ENCODE peak calls at places on chromosomes 4 and X, in four cellular contexts. One of them, this sample, is unnamed.

GRCh38 chr4:181701219-181701618 is 542.0 kb upstream of the TENM3 start:
- DNase-seq in transverse colon: no peak
- DNase-seq in cardiac muscle cell: no peak
- DNase-seq in mammary epithelial cell: no peak
- DNase-seq in this sample: no peak

GRCh38 chr4:17310269-17310652 is 201.6 kb downstream of the QDPR start:
- DNase-seq in cardiac muscle cell: no peak
- DNase-seq in transverse colon: no peak
- DNase-seq in mammary epithelial cell: no peak
- DNase-seq in this sample: no peak

GRCh38 chr4:77001907-77002306 is 52.4 kb downstream of the SEPTIN11 start:
- DNase-seq in transverse colon: no peak
- DNase-seq in mammary epithelial cell: peak; percentile 56
- DNase-seq in cardiac muscle cell: peak; percentile 30
- DNase-seq in this sample: no peak

GRCh38 chrX:148649145-148649645 is 148.8 kb downstream of the AFF2 start:
- DNase-seq in cardiac muscle cell: no peak
- DNase-seq in mammary epithelial cell: peak; percentile 11
- DNase-seq in transverse colon: no peak
- DNase-seq in this sample: no peak

GRCh38 chrX:9374537-9374936 is 90.3 kb upstream of the TBL1X start:
- DNase-seq in transverse colon: peak; percentile 74
- DNase-seq in cardiac muscle cell: no peak
- DNase-seq in mammary epithelial cell: no peak
- DNase-seq in this sample: no peak

GRCh38 chrX:12686324-12686723 is 104.9 kb upstream of the PRPS2 start:
- DNase-seq in transverse colon: no peak
- DNase-seq in cardiac muscle cell: no peak
- DNase-seq in mammary epithelial cell: no peak
- DNase-seq in this sample: no peak

GRCh38 chr4:121764702-121765367 is at the start of gene SMIM43:
- DNase-seq in mammary epithelial cell: peak; percentile 18
- DNase-seq in cardiac muscle cell: peak; percentile 49
- DNase-seq in transverse colon: no peak
- DNase-seq in this sample: no peak

GRCh38 chr4:64405761-64406160 is 3.5 kb downstream of the TECRL start:
- DNase-seq in cardiac muscle cell: peak; percentile 46
- DNase-seq in mammary epithelial cell: no peak
- DNase-seq in transverse colon: no peak
- DNase-seq in this sample: no peak

GRCh38 chr4:69742596-69742995 is 17.8 kb downstream of the SULT1B1 start:
- DNase-seq in cardiac muscle cell: no peak
- DNase-seq in transverse colon: no peak
- DNase-seq in mammary epithelial cell: no peak
- DNase-seq in this sample: no peak

GRCh38 chrX:99415470-99415869 is 994.6 kb downstream of the PCDH19 start:
- DNase-seq in cardiac muscle cell: no peak
- DNase-seq in transverse colon: no peak
- DNase-seq in mammary epithelial cell: no peak
- DNase-seq in this sample: no peak

GRCh38 chrX:42220083-42220482 is 296.7 kb upstream of the CASK start:
- DNase-seq in transverse colon: no peak
- DNase-seq in mammary epithelial cell: no peak
- DNase-seq in cardiac muscle cell: no peak
- DNase-seq in this sample: no peak

GRCh38 chr4:158004101-158004500 is 168.7 kb downstream of the GASK1B start:
- DNase-seq in cardiac muscle cell: no peak
- DNase-seq in transverse colon: no peak
- DNase-seq in mammary epithelial cell: no peak
- DNase-seq in this sample: no peak

GRCh38 chrX:101410461-101410860 is 2.4 kb downstream of the HNRNPH2 start:
- DNase-seq in transverse colon: no peak
- DNase-seq in mammary epithelial cell: peak; percentile 37
- DNase-seq in cardiac muscle cell: no peak
- DNase-seq in this sample: no peak

GRCh38 chr4:128228778-128229457 is 58.7 kb downstream of the PGRMC2 start:
- DNase-seq in cardiac muscle cell: no peak
- DNase-seq in mammary epithelial cell: no peak
- DNase-seq in transverse colon: no peak
- DNase-seq in this sample: no peak

GRCh38 chrX:8823698-8824097 is 22.5 kb upstream of the FAM9A start:
- DNase-seq in cardiac muscle cell: no peak
- DNase-seq in mammary epithelial cell: no peak
- DNase-seq in transverse colon: no peak
- DNase-seq in this sample: no peak

GRCh38 chr4:172985552-172985951 is 183.1 kb upstream of the GALNT7 start:
- DNase-seq in cardiac muscle cell: no peak
- DNase-seq in mammary epithelial cell: peak; percentile 70
- DNase-seq in transverse colon: no peak
- DNase-seq in this sample: no peak

GRCh38 chrX:132426695-132427281 is 62.0 kb downstream of the MBNL3 start:
- DNase-seq in mammary epithelial cell: peak; percentile 57
- DNase-seq in transverse colon: no peak
- DNase-seq in cardiac muscle cell: no peak
- DNase-seq in this sample: peak; percentile 5

GRCh38 chr4:8428288-8429097 is 12.0 kb downstream of the ACOX3 start:
- DNase-seq in cardiac muscle cell: peak; percentile 92
- DNase-seq in transverse colon: peak; percentile 92
- DNase-seq in mammary epithelial cell: peak; percentile 85
- DNase-seq in this sample: peak; percentile 29

GRCh38 chr4:8431553-8431952 is 9.0 kb downstream of the ACOX3 start:
- DNase-seq in transverse colon: no peak
- DNase-seq in mammary epithelial cell: no peak
- DNase-seq in cardiac muscle cell: no peak
- DNase-seq in this sample: no peak

GRCh38 chr4:8422786-8423185 is 17.7 kb downstream of the ACOX3 start:
- DNase-seq in cardiac muscle cell: no peak
- DNase-seq in mammary epithelial cell: no peak
- DNase-seq in transverse colon: no peak
- DNase-seq in this sample: no peak

GRCh38 chr4:8427761-8428287 is 12.7 kb downstream of the ACOX3 start:
- DNase-seq in transverse colon: peak; percentile 17
- DNase-seq in cardiac muscle cell: peak; percentile 59
- DNase-seq in mammary epithelial cell: peak; percentile 53
- DNase-seq in this sample: no peak

DNA sequence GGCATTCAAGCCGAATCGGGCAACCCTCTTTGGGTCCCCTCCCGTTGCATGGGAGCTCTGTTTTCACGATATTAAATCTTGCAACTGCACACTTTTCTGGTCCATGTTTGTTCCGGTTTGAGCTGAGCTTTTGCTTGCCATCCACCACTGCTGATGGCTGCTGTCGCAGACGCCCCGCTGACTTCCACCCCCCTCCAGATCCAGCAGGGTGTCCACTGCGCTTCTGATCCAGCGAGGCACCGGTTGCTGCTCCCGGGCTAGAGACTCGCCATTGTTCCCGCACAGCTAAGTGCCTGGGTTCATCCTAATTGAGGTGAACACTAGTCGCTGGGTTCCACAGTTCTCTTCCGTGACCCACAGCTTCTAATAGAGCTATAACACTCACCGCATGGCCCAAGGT is 13.3 kb downstream of the ACOX3 start:
- DNase-seq in transverse colon: no peak
- DNase-seq in cardiac muscle cell: no peak
- DNase-seq in mammary epithelial cell: no peak
- DNase-seq in this sample: no peak
- H3K27ac ChIP-seq in transverse colon: peak overlapping the region; percentile 91
- H3K27ac ChIP-seq in cardiac muscle cell: peak overlapping the region; percentile 90
- H3K27ac ChIP-seq in mammary epithelial cell: no peak overlapping the region
- H3K27ac ChIP-seq in this sample: no peak overlapping the region

DNA sequence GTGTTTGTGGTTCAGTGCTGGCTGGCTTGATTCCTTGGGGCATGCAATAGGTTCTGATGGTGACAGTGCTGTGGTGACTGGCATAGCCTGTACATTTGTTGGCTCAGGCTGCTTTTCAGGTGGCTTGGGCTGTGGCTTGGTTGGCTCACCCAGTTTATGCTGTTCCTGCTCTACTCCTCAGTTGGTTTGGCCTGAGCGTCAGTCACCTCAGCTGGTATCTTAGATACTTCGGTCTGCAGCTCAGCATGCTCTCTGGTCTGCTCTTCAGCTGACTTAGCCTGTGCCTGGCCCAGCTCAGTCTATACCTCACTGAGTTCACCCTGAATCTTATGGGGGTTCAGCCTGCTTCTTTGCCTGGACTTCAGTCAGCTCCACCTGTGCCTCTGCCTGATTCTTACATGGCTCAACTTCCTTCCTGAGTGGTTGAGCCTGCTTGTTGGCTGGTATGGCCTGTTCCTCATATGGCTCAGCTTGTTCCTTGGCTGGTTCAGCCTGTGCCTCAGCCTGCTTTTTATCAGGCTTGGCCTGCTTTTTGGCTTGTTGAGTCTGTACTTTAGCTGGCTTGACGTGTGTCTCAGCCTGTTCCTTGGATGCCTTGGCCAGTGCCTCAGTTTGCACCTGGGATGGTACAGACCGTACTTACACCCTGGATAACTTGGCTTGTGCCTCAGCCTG is 170.6 kb downstream of the MSN start:
- DNase-seq in cardiac muscle cell: no peak
- DNase-seq in mammary epithelial cell: no peak
- DNase-seq in transverse colon: no peak
- DNase-seq in this sample: no peak
- H3K27ac ChIP-seq in cardiac muscle cell: no peak overlapping the region
- H3K27ac ChIP-seq in mammary epithelial cell: no peak overlapping the region
- H3K27ac ChIP-seq in transverse colon: no peak overlapping the region
- H3K27ac ChIP-seq in this sample: peak overlapping the region; percentile 9

DNA sequence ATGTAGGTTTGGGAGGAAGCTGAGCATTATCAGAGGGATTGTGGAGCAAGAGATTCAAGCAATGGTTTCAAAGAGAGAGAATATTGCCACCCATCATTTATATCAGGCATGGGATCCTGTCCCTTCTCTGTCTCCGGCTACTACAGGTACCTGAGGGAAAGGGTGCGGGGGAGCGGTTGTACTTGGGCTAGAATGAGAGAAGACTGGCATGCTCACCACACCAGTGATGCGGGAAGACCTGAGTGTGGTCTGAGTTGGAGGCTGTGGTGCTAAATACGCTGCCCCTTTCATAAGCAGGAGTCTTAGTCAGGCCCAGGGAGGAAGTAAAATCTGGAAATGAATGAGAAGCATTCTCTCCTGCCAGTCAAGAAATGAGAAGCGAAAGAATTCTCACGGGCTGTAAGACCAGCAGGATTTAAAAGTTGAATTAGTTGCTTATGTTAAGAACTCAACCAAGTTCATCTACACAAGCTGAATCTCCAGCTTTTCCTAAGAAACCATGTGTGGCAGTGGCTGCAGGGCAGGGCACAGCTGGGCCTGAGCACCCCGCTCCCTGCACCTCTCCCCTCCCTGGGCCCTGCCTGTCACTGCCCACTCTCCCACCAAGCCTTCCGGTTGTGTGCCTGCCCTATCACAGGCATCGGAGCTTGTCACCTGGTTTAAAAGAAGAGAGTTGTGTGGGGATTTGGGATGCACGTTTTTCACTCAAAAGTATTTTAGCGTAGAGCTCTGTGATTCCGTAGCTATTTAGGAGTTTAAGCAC is 24.8 kb upstream of the MSANTD1 start:
- DNase-seq in mammary epithelial cell: no peak
- DNase-seq in cardiac muscle cell: no peak
- DNase-seq in transverse colon: no peak
- DNase-seq in this sample: no peak
- H3K27ac ChIP-seq in mammary epithelial cell: no peak overlapping the region
- H3K27ac ChIP-seq in cardiac muscle cell: peak overlapping the region; percentile 49
- H3K27ac ChIP-seq in transverse colon: no peak overlapping the region
- H3K27ac ChIP-seq in this sample: no peak overlapping the region

GRCh38 chr4:34633216-34633615 is 1611.1 kb downstream of the ARAP2 start:
- DNase-seq in mammary epithelial cell: no peak
- DNase-seq in cardiac muscle cell: no peak
- DNase-seq in transverse colon: no peak
- DNase-seq in this sample: no peak

DNA sequence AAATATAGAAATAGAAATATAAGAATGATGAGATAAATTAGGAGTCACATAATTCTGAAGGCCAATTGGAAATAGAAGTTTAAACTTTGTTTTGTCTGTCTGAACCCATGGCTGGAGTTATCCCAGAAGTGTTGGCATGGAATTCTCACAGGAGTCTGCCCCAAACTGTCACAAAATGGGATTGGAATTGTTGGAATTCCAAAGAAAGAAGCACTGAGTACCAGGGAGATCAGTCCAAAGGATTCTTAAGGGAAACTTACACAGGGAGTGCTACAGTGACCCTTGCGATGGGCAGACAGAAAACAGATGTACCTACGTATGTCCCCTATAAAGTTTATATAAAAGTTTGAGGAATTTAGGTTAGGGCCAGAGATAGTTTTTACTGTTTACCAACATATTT is 1607.7 kb downstream of the ARAP2 start:
- DNase-seq in mammary epithelial cell: no peak
- DNase-seq in transverse colon: no peak
- DNase-seq in cardiac muscle cell: no peak
- DNase-seq in this sample: no peak
- H3K27ac ChIP-seq in mammary epithelial cell: no peak overlapping the region
- H3K27ac ChIP-seq in transverse colon: no peak overlapping the region
- H3K27ac ChIP-seq in cardiac muscle cell: no peak overlapping the region
- H3K27ac ChIP-seq in this sample: no peak overlapping the region

DNA sequence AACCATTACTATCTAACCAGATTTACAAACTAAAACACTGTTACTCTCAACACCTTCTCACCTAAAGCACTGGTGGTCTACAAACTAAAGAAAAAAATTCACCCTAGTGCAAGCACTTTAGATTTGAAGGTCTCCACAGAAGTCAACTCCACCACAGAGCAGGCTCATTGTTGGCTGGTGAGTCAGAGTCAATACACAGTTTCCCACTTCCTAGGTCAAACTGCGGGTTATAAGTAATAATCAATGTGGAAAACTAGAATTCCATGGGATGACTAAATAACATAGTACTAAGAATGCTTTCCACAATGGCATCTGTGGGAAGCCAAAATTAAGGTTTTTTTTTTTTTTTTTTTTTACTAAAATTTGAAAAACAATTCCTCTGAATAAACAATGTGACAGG is 191.8 kb downstream of the PDGFC start:
- DNase-seq in mammary epithelial cell: peak; percentile 76
- DNase-seq in cardiac muscle cell: no peak
- DNase-seq in transverse colon: no peak
- DNase-seq in this sample: no peak
- H3K27ac ChIP-seq in mammary epithelial cell: peak overlapping the region; percentile 98
- H3K27ac ChIP-seq in cardiac muscle cell: no peak overlapping the region
- H3K27ac ChIP-seq in transverse colon: peak overlapping the region; percentile 52
- H3K27ac ChIP-seq in this sample: peak overlapping the region; percentile 96

GRCh38 chr4:169219440-169219839 is 51.3 kb downstream of the SH3RF1 start:
- DNase-seq in mammary epithelial cell: no peak
- DNase-seq in transverse colon: no peak
- DNase-seq in cardiac muscle cell: no peak
- DNase-seq in this sample: no peak
- H3K27ac ChIP-seq in mammary epithelial cell: no peak overlapping the region
- H3K27ac ChIP-seq in transverse colon: no peak overlapping the region
- H3K27ac ChIP-seq in cardiac muscle cell: no peak overlapping the region
- H3K27ac ChIP-seq in this sample: no peak overlapping the region

GRCh38 chrX:112631892-112632291 is 47.8 kb downstream of the LHFPL1 start:
- DNase-seq in cardiac muscle cell: no peak
- DNase-seq in mammary epithelial cell: no peak
- DNase-seq in transverse colon: no peak
- DNase-seq in this sample: no peak

GRCh38 chrX:112638691-112639090 is 41.0 kb downstream of the LHFPL1 start:
- DNase-seq in mammary epithelial cell: no peak
- DNase-seq in transverse colon: no peak
- DNase-seq in cardiac muscle cell: no peak
- DNase-seq in this sample: no peak

GRCh38 chrX:112641449-112641848 is 38.3 kb downstream of the LHFPL1 start:
- DNase-seq in cardiac muscle cell: no peak
- DNase-seq in transverse colon: no peak
- DNase-seq in mammary epithelial cell: no peak
- DNase-seq in this sample: no peak

GRCh38 chrX:112636951-112637541 is 42.7 kb downstream of the LHFPL1 start:
- DNase-seq in mammary epithelial cell: no peak
- DNase-seq in cardiac muscle cell: no peak
- DNase-seq in transverse colon: no peak
- DNase-seq in this sample: no peak

GRCh38 chrX:112636288-112636687 is 43.5 kb downstream of the LHFPL1 start:
- DNase-seq in cardiac muscle cell: no peak
- DNase-seq in mammary epithelial cell: no peak
- DNase-seq in transverse colon: no peak
- DNase-seq in this sample: no peak
- H3K27ac ChIP-seq in cardiac muscle cell: no peak overlapping the region
- H3K27ac ChIP-seq in mammary epithelial cell: no peak overlapping the region
- H3K27ac ChIP-seq in transverse colon: no peak overlapping the region
- H3K27ac ChIP-seq in this sample: no peak overlapping the region